ENCODE peak calls at places on chromosomes 6 and 20, in seven cellular contexts. O is left ventricle myocardium inferior; H is body of pancreas; B is CD4-positive, alpha-beta T cell; L is cardiac fibroblast; Q is tibial nerve; C is epithelial cell of esophagus. M is an unnamed sample.

GRCh38 chr20:59177266-59178250 is 13.9 kb downstream of the ZNF831 start:
- DNase-seq in O (no peak), Q (no peak), B (no peak), L (no peak), C (no peak), H (no peak), M (no peak)

GRCh38 chr20:60138263-60139127 is 180.3 kb downstream of the CDH26 start:
- DNase-seq in Q (no peak), C (peak; percentile 31), H (peak; percentile 48), O (peak; percentile 59), L (no peak), B (no peak), M (no peak)

GRCh38 chr20:36093025-36093803 is 61.3 kb upstream of the EPB41L1 start:
- DNase-seq in O (peak; percentile 58), H (peak; percentile 80), Q (peak; percentile 36), L (peak; percentile 68), B (peak; percentile 22), C (peak; percentile 26), M (peak; percentile 30)

GRCh38 chr6:145012039-145012662 is 723.2 kb downstream of the EPM2A start:
- DNase-seq in C (peak; percentile 14), H (no peak), Q (no peak), L (peak; percentile 46), O (no peak), B (no peak), M (no peak)

GRCh38 chr6:166460473-166461437 is 78.0 kb upstream of the MPC1 start:
- DNase-seq in O (no peak), L (peak; percentile 46), H (no peak), Q (no peak), B (no peak), C (peak; percentile 60), M (no peak)

GRCh38 chr6:36985384-36985962 is 523 bp downstream of the MTCH1 start:
- DNase-seq in L (no peak), O (no peak), C (no peak), Q (no peak), H (no peak), B (no peak), M (no peak)

GRCh38 chr6:53906842-53907241 is 112.0 kb downstream of the LRRC1 start:
- DNase-seq in Q (no peak), O (no peak), L (peak; percentile 37), H (peak; percentile 15), C (no peak), B (no peak), M (no peak)

GRCh38 chr6:69936674-69937363 is 70.5 kb downstream of the COL19A1 start:
- DNase-seq in C (peak; percentile 45), B (no peak), O (no peak), Q (no peak), L (peak; percentile 58), H (no peak), M (no peak)

GRCh38 chr6:119237177-119237715 is 112.3 kb downstream of the MAN1A1 start:
- DNase-seq in B (no peak), L (peak; percentile 55), H (no peak), Q (no peak), C (no peak), O (no peak), M (no peak)

GRCh38 chr20:20638877-20639276 is 73.6 kb downstream of the RALGAPA2 start:
- DNase-seq in C (no peak), H (no peak), Q (no peak), B (no peak), O (no peak), L (no peak), M (no peak)

GRCh38 chr6:116329156-116329555 is 41.6 kb upstream of the DSE start:
- DNase-seq in C (no peak), Q (no peak), O (no peak), B (no peak), H (no peak), L (peak; percentile 41), M (no peak)

GRCh38 chr20:59125909-59126308 is 37.7 kb upstream of the ZNF831 start:
- DNase-seq in Q (no peak), L (no peak), C (no peak), O (no peak), H (peak; percentile 19), B (no peak), M (no peak)

GRCh38 chr6:26296857-26297648 is 67.9 kb upstream of the BTN3A2 start:
- DNase-seq in O (no peak), L (no peak), B (no peak), H (no peak), C (peak; percentile 50), Q (no peak), M (no peak)

GRCh38 chr6:47097092-47097945 is 55.2 kb upstream of the ADGRF1 start:
- DNase-seq in B (no peak), H (peak; percentile 80), L (peak; percentile 92), C (peak; percentile 84), O (peak; percentile 45), Q (no peak), M (no peak)

GRCh38 chr20:289693-290080 is 863 bp downstream of the C20orf96 start:
- DNase-seq in H (no peak), C (no peak), L (peak; percentile 12), B (no peak), O (no peak), Q (no peak), M (no peak)

GRCh38 chr6:5878792-5879191 is 127.9 kb downstream of the NRN1 start:
- DNase-seq in C (no peak), B (no peak), H (no peak), Q (no peak), O (no peak), L (no peak), M (no peak)

GRCh38 chr6:1381397-1382330 is 7.7 kb upstream of the FOXF2 start:
- DNase-seq in B (peak; percentile 19), L (peak; percentile 25), O (no peak), H (peak; percentile 72), C (peak; percentile 35), Q (no peak), M (peak; percentile 64)

GRCh38 chr20:62887147-62887859 is 25.7 kb upstream of the TCFL5 start:
- DNase-seq in O (peak; percentile 66), B (peak; percentile 14), L (peak; percentile 91), H (peak; percentile 64), Q (no peak), C (peak; percentile 89), M (no peak)
- TF ChIP-seq CTCF in O (no peak), B (no peak), L (peak; percentile 4), H (no peak), Q (no peak), C (no peak), M (no peak)

DNA sequence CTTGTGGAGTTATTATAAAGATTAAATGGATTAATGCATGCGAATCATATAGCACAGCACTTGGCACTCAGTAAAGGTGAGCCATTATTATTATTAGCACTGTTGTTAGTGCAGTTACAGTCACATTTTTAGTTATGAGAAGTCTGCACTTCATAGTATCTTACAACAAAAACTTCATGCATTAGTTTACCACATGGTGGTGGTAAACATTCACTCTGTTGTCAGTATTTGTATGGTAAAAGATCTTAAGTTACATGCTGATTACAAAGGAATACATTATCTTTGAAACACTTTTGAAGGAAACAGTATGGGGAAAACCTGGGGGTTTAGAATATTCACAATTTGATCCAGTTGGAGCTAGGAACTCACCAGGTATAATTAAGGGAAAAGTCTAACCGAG is 20.8 kb downstream of the TMEM14A start:
- DNase-seq in C (peak; percentile 24), L (peak; percentile 22), Q (no peak), O (no peak), B (no peak), H (no peak), M (no peak)
- TF ChIP-seq CTCF in C (peak; percentile 16), L (no peak), Q (no peak), O (no peak), B (no peak), H (peak; percentile 8), M (no peak)

DNA sequence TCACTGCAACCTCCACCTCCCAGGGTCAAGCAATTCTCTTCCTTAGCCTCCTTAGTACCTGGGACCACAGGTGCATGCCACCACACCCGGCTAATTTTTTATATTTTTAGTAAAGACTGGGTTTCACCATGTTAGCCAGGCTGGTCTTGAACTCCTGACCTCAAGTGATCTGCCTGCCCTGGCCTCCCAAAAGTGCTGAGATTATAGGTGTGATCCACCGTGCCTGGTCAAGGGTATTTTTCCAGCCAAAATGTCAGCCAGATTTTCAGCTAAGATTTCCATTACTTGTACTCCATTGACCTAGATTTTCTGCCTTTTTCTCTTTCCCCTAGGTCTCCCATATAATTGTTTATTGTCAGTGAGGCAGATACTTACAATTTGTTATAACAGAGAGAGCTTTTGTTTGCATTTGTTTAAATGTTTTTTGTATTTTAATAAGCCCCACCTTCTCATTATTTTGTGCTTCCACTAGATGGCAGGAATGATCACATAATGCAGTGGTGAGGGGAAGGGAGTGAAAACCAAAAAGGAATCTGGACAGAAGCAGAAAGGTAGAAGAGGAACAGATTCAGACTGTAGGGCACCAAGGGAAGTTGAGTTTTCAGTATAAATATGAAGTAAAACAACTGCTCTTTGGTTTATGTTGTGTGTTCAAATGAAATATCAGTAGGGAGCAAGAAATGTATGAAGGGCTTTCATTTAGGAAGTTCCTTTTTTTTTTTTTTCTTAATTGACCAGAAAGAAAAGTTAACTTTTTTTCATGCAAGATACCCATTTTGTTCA is 29.7 kb downstream of the RPF2 start:
- DNase-seq in B (no peak), C (peak; percentile 55), L (peak; percentile 67), O (no peak), H (no peak), Q (no peak), M (no peak)
- TF ChIP-seq CTCF in B (peak; percentile 78), C (peak; percentile 69), L (peak; percentile 62), O (peak; percentile 65), H (peak; percentile 58), Q (peak; percentile 44), M (no peak)

GRCh38 chr20:49821381-49821780 is 8.8 kb downstream of the SLC9A8 start:
- DNase-seq in C (no peak), B (no peak), L (no peak), H (no peak), Q (no peak), O (no peak), M (no peak)

GRCh38 chr20:49824206-49824605 is 11.6 kb downstream of the SLC9A8 start:
- DNase-seq in B (no peak), L (no peak), O (no peak), C (no peak), H (no peak), Q (no peak), M (no peak)

GRCh38 chr20:49823152-49823847 is 10.7 kb downstream of the SLC9A8 start:
- DNase-seq in C (no peak), H (no peak), Q (no peak), L (no peak), O (no peak), B (no peak), M (no peak)

GRCh38 chr20:49821850-49822249 is 9.2 kb downstream of the SLC9A8 start:
- DNase-seq in O (no peak), L (peak; percentile 77), B (no peak), H (no peak), C (no peak), Q (no peak), M (no peak)

DNA sequence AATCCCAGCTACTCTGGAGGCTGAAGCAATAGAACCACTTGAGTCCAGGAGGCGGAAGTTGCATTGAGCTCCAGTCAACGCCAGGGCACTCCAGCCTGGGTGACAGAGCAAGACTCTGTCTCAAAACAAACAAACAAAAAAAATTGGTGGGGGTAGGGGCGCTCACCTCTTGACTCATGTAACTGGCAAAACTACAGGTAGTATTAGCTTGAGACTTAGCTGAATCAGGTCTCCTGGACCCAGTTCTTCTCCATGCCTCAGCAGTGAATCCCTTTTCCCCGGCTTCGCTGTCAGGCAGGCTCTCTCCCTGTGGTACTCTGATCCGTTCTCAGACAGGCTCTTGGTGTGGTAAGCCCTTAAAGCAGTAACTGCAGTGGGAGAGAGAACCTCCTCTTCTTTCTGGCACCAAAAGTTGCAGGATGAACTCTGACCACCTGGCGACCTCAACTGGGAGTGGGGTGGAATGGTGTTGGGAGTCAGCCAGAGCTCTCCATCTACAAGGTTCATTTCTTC is 12.9 kb downstream of the SLC9A8 start:
- DNase-seq in O (no peak), Q (no peak), C (no peak), B (no peak), L (no peak), H (no peak), M (no peak)
- TF ChIP-seq CTCF in O (no peak), Q (no peak), C (no peak), B (no peak), L (no peak), H (no peak), M (no peak)

GRCh38 chr6:135115411-135116293 is 61.0 kb upstream of the HBS1L start:
- DNase-seq in B (no peak), Q (no peak), H (no peak), O (no peak), C (no peak), L (no peak), M (no peak)
- TF ChIP-seq CTCF in B (no peak), Q (no peak), H (no peak), O (no peak), C (no peak), L (no peak), M (no peak)